ENCODE peak calls at places on chromosomes 13 and 19, in seven cellular contexts. S, F, X, T, M, B and N are unnamed samples.

GRCh38 chr13:38685974-38686571 is 804 bp upstream of the FREM2 start:
- DNase-seq in T (no peak), M (no peak), F (peak), B (peak), S (peak), X (no peak), N (no peak)

GRCh38 chr19:53908933-53909415 is at the start of gene CACNG7:
- DNase-seq in B (no peak), S (peak), M (no peak), T (no peak), X (no peak), F (peak), N (no peak)

GRCh38 chr19:2150794-2151338 is 500 bp downstream of the AP3D1 start:
- DNase-seq in F (no peak), T (no peak), X (no peak), M (no peak), B (peak), S (peak), N (no peak)

GRCh38 chr19:12821761-12822160 is 12.6 kb downstream of the RTBDN start:
- DNase-seq in X (no peak), B (no peak), F (no peak), S (peak), T (no peak), M (no peak), N (no peak)

GRCh38 chr13:25489238-25489637 is 117.5 kb downstream of the ATP8A2 start:
- DNase-seq in S (no peak), B (peak), X (no peak), M (no peak), T (no peak), F (no peak), N (no peak)

GRCh38 chr13:79870123-79870522 is 389.2 kb downstream of the NDFIP2 start:
- DNase-seq in S (no peak), B (peak), F (no peak), T (no peak), M (no peak), X (no peak), N (no peak)

GRCh38 chr13:44274838-44275237 is 98.8 kb upstream of the SERP2 start:
- DNase-seq in X (peak), M (no peak), S (peak), B (no peak), F (no peak), T (no peak), N (no peak)

GRCh38 chr19:21587117-21587461 is 81.7 kb downstream of the ZNF429 start:
- DNase-seq in T (no peak), M (no peak), F (no peak), S (no peak), B (no peak), X (no peak), N (no peak)

GRCh38 chr19:4369109-4369887 is 25.9 kb downstream of the MPND start:
- DNase-seq in B (no peak), F (no peak), M (no peak), X (peak), S (no peak), T (no peak), N (no peak)

GRCh38 chr13:106310450-106310849 is 225.0 kb downstream of the EFNB2 start:
- DNase-seq in S (no peak), T (no peak), X (no peak), F (no peak), B (no peak), M (no peak), N (no peak)

GRCh38 chr19:20039203-20039723 is at the start of gene ZNF682:
- DNase-seq in X (peak), S (peak), M (peak), T (peak), F (peak), B (peak), N (peak)

GRCh38 chr13:109699628-109700071 is 86.7 kb downstream of the IRS2 start:
- DNase-seq in M (no peak), X (no peak), B (no peak), S (peak), T (no peak), F (peak), N (no peak)

GRCh38 chr19:40601061-40601973 is at the start of gene LTBP4:
- DNase-seq in S (peak), F (no peak), M (no peak), T (no peak), B (peak), X (peak), N (no peak)

GRCh38 chr19:43467730-43468129 is 2.3 kb upstream of the LYPD3 start:
- DNase-seq in F (no peak), T (no peak), S (no peak), M (no peak), X (peak), B (peak), N (no peak)

GRCh38 chr19:1259206-1259872 is 9.8 kb upstream of the CIRBP start:
- DNase-seq in M (no peak), T (no peak), F (peak), S (peak), X (peak), B (peak), N (no peak)

GRCh38 chr13:27659466-27659865 is 37.8 kb downstream of the POLR1D start:
- DNase-seq in M (no peak), T (no peak), S (peak), F (no peak), X (peak), B (no peak), N (no peak)

GRCh38 chr19:56125806-56126590 is 4.9 kb upstream of the ZNF787 start:
- DNase-seq in F (no peak), S (no peak), X (no peak), B (no peak), M (no peak), T (no peak), N (no peak)

GRCh38 chr13:65653548-65654078 is 1576.5 kb downstream of the PCDH9 start:
- DNase-seq in T (no peak), B (peak), X (no peak), M (no peak), F (no peak), S (peak), N (no peak)

GRCh38 chr13:49099513-49099877 is 120.6 kb upstream of the MLNR start:
- DNase-seq in M (no peak), F (no peak), T (no peak), X (no peak), S (no peak), B (no peak), N (no peak)

GRCh38 chr19:39130337-39131254 is 5.0 kb downstream of the PAK4 start:
- DNase-seq in M (no peak), B (no peak), T (no peak), S (no peak), F (no peak), X (no peak), N (no peak)

GRCh38 chr13:113458218-113459065 is 5.2 kb upstream of the ADPRHL1 start:
- DNase-seq in F (peak), S (peak), M (no peak), B (peak), X (peak), T (no peak), N (no peak)

GRCh38 chr19:45677351-45678230 is 9.6 kb downstream of the GIPR start:
- DNase-seq in S (peak), F (peak), B (peak), T (no peak), X (peak), M (peak), N (no peak)

GRCh38 chr19:1571358-1571757 is 3.2 kb upstream of the MEX3D start:
- DNase-seq in M (no peak), X (no peak), S (no peak), F (no peak), B (no peak), T (no peak), N (no peak)

GRCh38 chr13:80215368-80215767 is 125.6 kb downstream of the SPRY2 start:
- DNase-seq in S (no peak), F (no peak), X (peak), M (no peak), B (peak), T (no peak), N (no peak)

GRCh38 chr19:14375582-14376291 is 5.5 kb upstream of the ADGRE5 start:
- DNase-seq in B (peak), S (peak), F (no peak), M (no peak), T (no peak), X (no peak), N (no peak)

GRCh38 chr13:77511552-77511951 is 24.0 kb upstream of the SCEL start:
- DNase-seq in M (no peak), X (no peak), B (no peak), S (peak), F (no peak), T (no peak), N (no peak)

GRCh38 chr19:28880735-28881401 is 332.1 kb downstream of the UQCRFS1 start:
- DNase-seq in M (peak), T (no peak), F (no peak), X (no peak), S (no peak), B (no peak), N (no peak)

GRCh38 chr19:45443462-45444317 is 20.0 kb upstream of the ERCC1 start:
- DNase-seq in S (peak), T (peak), M (peak), X (peak), F (peak), B (peak), N (peak)

GRCh38 chr13:51882570-51883225 is 20.9 kb downstream of the CCDC70 start:
- DNase-seq in S (no peak), B (no peak), M (no peak), T (no peak), X (no peak), F (no peak), N (no peak)

GRCh38 chr13:110173247-110173818 is 133.6 kb downstream of the COL4A1 start:
- DNase-seq in X (peak), T (no peak), M (no peak), F (no peak), S (no peak), B (peak), N (no peak)

GRCh38 chr13:113970810-113971470 is 2.9 kb downstream of the C13orf46 start:
- DNase-seq in X (peak), B (peak), F (peak), T (no peak), M (no peak), S (no peak), N (peak)

GRCh38 chr19:47390533-47391488 is 28.5 kb downstream of the MEIS3 start:
- DNase-seq in F (no peak), T (no peak), M (no peak), X (no peak), S (no peak), B (no peak), N (no peak)

GRCh38 chr13:36420437-36420891 is 11.8 kb upstream of the CCNA1 start:
- DNase-seq in X (peak), S (peak), T (peak), M (peak), F (peak), B (peak), N (peak)

GRCh38 chr19:1351324-1351947 is 32.3 kb upstream of the NDUFS7 start:
- DNase-seq in M (no peak), S (no peak), T (no peak), X (no peak), B (peak), F (no peak), N (no peak)

GRCh38 chr13:40187324-40187795 is 479.1 kb downstream of the FOXO1 start:
- DNase-seq in B (no peak), X (no peak), T (no peak), M (no peak), S (no peak), F (no peak), N (no peak)

GRCh38 chr13:97879646-97880297 is 73.7 kb upstream of the IPO5 start:
- DNase-seq in B (peak), S (no peak), F (no peak), X (peak), T (no peak), M (no peak), N (no peak)

GRCh38 chr19:15091918-15092753 is 10.1 kb downstream of the OR1I1 start:
- DNase-seq in X (peak), F (peak), T (no peak), S (peak), M (peak), B (peak), N (no peak)